ENCODE peak calls at places on chromosomes 4 and X, in four cellular contexts. One of them, this sample, is unnamed.

GRCh38 chr4:82780398-82781231 is 18.0 kb downstream of the SCD5 start:
- DNase-seq in MM.1S: no peak
- DNase-seq in WTC11: peak; percentile 25
- DNase-seq in GM20000: no peak
- DNase-seq in this sample: no peak

GRCh38 chr4:139458999-139459398 is 5.1 kb downstream of the RAB33B start:
- DNase-seq in GM20000: no peak
- DNase-seq in MM.1S: no peak
- DNase-seq in WTC11: no peak
- DNase-seq in this sample: no peak

GRCh38 chr4:55549888-55550287 is 3.2 kb upstream of the CLOCK start:
- DNase-seq in MM.1S: no peak
- DNase-seq in GM20000: no peak
- DNase-seq in WTC11: no peak
- DNase-seq in this sample: no peak

GRCh38 chr4:128528793-128529553 is 241.4 kb upstream of the PGRMC2 start:
- DNase-seq in GM20000: no peak
- DNase-seq in WTC11: no peak
- DNase-seq in MM.1S: no peak
- DNase-seq in this sample: no peak

GRCh38 chrX:119495734-119496520 is 27.7 kb downstream of the SLC25A5 start:
- DNase-seq in MM.1S: peak; percentile 67
- DNase-seq in GM20000: no peak
- DNase-seq in WTC11: no peak
- DNase-seq in this sample: no peak

GRCh38 chr4:20272411-20272872 is 20.7 kb downstream of the SLIT2 start:
- DNase-seq in WTC11: no peak
- DNase-seq in MM.1S: no peak
- DNase-seq in GM20000: no peak
- DNase-seq in this sample: no peak

GRCh38 chr4:147725673-147726072 is 6.2 kb upstream of the ARHGAP10 start:
- DNase-seq in GM20000: no peak
- DNase-seq in WTC11: no peak
- DNase-seq in MM.1S: no peak
- DNase-seq in this sample: no peak

GRCh38 chr4:108492816-108493595 is 127.4 kb upstream of the RPL34 start:
- DNase-seq in MM.1S: peak; percentile 73
- DNase-seq in GM20000: no peak
- DNase-seq in WTC11: peak; percentile 81
- DNase-seq in this sample: peak; percentile 22

GRCh38 chrX:48940404-48940955 is 16.9 kb downstream of the OTUD5 start:
- DNase-seq in GM20000: no peak
- DNase-seq in MM.1S: peak; percentile 68
- DNase-seq in WTC11: no peak
- DNase-seq in this sample: no peak

GRCh38 chr4:129230836-129231235 is 134.9 kb downstream of the C4orf33 start:
- DNase-seq in WTC11: no peak
- DNase-seq in MM.1S: no peak
- DNase-seq in GM20000: no peak
- DNase-seq in this sample: no peak

GRCh38 chr4:158949094-158949493 is 153.8 kb upstream of the RAPGEF2 start:
- DNase-seq in GM20000: no peak
- DNase-seq in MM.1S: peak; percentile 66
- DNase-seq in WTC11: no peak
- DNase-seq in this sample: no peak

GRCh38 chr4:164770051-164770724 is 16.3 kb downstream of the SMIM31 start:
- DNase-seq in MM.1S: no peak
- DNase-seq in GM20000: no peak
- DNase-seq in WTC11: no peak
- DNase-seq in this sample: no peak
- TF ChIP-seq CTCF in MM.1S: no peak
- TF ChIP-seq CTCF in GM20000: no peak
- TF ChIP-seq CTCF in WTC11: no peak
- TF ChIP-seq CTCF in this sample: no peak

GRCh38 chrX:3250946-3251345 is 95.5 kb downstream of the MXRA5 start:
- DNase-seq in GM20000: no peak
- DNase-seq in WTC11: no peak
- DNase-seq in MM.1S: no peak
- DNase-seq in this sample: no peak

GRCh38 chrX:3244203-3244743 is 102.2 kb downstream of the MXRA5 start:
- DNase-seq in WTC11: no peak
- DNase-seq in MM.1S: no peak
- DNase-seq in GM20000: no peak
- DNase-seq in this sample: no peak

GRCh38 chrX:3244955-3245354 is 101.5 kb downstream of the MXRA5 start:
- DNase-seq in GM20000: no peak
- DNase-seq in WTC11: no peak
- DNase-seq in MM.1S: peak; percentile 27
- DNase-seq in this sample: no peak
- TF ChIP-seq CTCF in GM20000: no peak
- TF ChIP-seq CTCF in WTC11: no peak
- TF ChIP-seq CTCF in MM.1S: peak; percentile 41
- TF ChIP-seq CTCF in this sample: no peak

GRCh38 chr4:141580523-141580922 is 55.9 kb upstream of the IL15 start:
- DNase-seq in WTC11: no peak
- DNase-seq in MM.1S: no peak
- DNase-seq in GM20000: no peak
- DNase-seq in this sample: no peak
- TF ChIP-seq CTCF in WTC11: no peak
- TF ChIP-seq CTCF in MM.1S: no peak
- TF ChIP-seq CTCF in GM20000: no peak
- TF ChIP-seq CTCF in this sample: no peak

GRCh38 chr4:92303621-92304027 is at the start of gene GRID2:
- DNase-seq in GM20000: no peak
- DNase-seq in WTC11: peak; percentile 83
- DNase-seq in MM.1S: no peak
- DNase-seq in this sample: peak; percentile 70

GRCh38 chr4:92304636-92305035 is 870 bp downstream of the GRID2 start:
- DNase-seq in MM.1S: no peak
- DNase-seq in GM20000: peak; percentile 26
- DNase-seq in WTC11: peak; percentile 24
- DNase-seq in this sample: peak; percentile 30

GRCh38 chr4:92304073-92304472 is 307 bp downstream of the GRID2 start:
- DNase-seq in GM20000: no peak
- DNase-seq in MM.1S: no peak
- DNase-seq in WTC11: peak; percentile 18
- DNase-seq in this sample: peak; percentile 13

DNA sequence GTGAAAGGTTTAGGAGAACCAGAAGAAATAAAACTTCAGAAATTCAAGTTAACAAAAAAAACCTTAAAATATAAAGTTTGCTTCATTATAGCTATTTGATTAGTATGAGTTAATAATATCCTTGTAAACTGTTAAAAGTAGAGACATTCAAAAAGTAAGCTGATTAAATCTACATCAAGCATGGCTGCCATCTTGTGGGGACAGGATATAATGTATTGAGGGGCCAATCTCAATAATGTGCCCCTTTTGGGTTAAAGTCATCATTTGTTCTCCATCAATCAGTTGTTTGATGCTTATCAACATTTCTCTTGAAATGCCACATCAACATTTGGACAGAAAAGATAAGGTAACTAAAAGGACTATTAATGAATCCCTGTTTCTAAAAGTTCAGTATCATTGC is 4.6 kb upstream of the GRID2 start:
- DNase-seq in MM.1S: no peak
- DNase-seq in WTC11: no peak
- DNase-seq in GM20000: no peak
- DNase-seq in this sample: no peak
- TF ChIP-seq CTCF in MM.1S: peak; percentile 18
- TF ChIP-seq CTCF in WTC11: no peak
- TF ChIP-seq CTCF in GM20000: no peak
- TF ChIP-seq CTCF in this sample: no peak

DNA sequence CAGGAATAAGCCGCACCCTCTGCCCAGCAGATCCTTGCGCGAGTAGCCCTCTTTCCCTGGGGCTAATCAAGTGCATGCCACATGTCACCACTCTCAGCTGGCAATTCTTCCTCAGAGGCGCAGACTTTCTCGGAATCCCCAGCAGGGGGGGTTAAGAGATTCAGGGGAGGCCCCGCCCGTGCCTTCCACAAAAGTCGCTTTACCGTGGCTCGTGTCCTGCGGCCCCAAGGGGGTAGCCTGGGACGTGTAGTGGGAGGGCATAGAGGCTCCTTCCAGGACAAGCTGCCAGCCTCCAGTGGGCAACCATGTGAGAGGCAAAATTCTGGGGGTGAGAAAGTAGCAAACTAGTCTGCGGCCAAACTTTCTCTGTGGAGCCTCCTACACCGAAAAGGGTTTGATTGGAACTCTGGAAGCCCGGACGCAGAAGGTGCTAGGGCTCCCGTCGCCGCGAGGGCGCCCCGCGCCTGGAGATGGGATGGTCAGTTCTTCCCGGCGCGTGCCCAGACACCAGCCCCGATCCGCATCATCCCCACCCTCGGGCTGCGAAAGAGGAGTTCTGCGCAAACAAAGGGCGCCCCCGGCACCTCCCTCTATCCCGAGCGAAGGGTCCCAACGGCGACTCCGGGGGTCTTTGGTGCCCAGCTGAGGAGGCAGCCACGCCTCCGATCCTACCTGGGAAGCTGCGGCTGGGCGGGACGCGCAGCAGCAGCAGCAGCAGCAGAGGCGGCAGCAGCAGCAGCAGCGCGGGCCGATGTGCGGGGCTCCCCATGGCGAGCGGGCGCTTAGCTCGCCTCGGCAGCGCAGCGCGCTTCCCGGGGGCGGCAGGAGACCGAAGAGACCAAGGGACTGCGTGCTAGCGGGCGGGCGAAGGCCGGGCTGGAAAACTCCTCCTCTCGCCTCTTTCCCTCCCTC is at the start of gene SRPX:
- DNase-seq in GM20000: peak; percentile 23
- DNase-seq in MM.1S: peak; percentile 49
- DNase-seq in WTC11: peak; percentile 37
- DNase-seq in this sample: peak; percentile 52
- TF ChIP-seq CTCF in GM20000: peak; percentile 10
- TF ChIP-seq CTCF in MM.1S: peak; percentile 39
- TF ChIP-seq CTCF in WTC11: no peak
- TF ChIP-seq CTCF in this sample: no peak

GRCh38 chr4:76023381-76023780 is at the start of gene CXCL10:
- DNase-seq in MM.1S: peak; percentile 50
- DNase-seq in WTC11: no peak
- DNase-seq in GM20000: no peak
- DNase-seq in this sample: no peak
- TF ChIP-seq CTCF in MM.1S: no peak
- TF ChIP-seq CTCF in WTC11: no peak
- TF ChIP-seq CTCF in GM20000: no peak
- TF ChIP-seq CTCF in this sample: no peak